ENCODE peak calls at places on chromosomes 3 and 15, in seven cellular contexts. Q is right atrium auricular region; V is CD8-positive, alpha-beta memory T cell; Z is cardiac fibroblast; S is OCI-LY7; P is breast epithelium; D is pancreas. F is an unnamed sample.

GRCh38 chr3:54865316-54865715 is 62.5 kb downstream of the LRTM1 start:
- DNase-seq in Z (no peak), D (no peak), P (no peak), Q (no peak), V (no peak), S (no peak), F (no peak)

GRCh38 chr15:66071621-66072295 is 181.8 kb downstream of the MEGF11 start:
- DNase-seq in Q (no peak), P (no peak), D (no peak), S (no peak), Z (no peak), V (no peak), F (no peak)

GRCh38 chr15:40594429-40594836 is 384 bp downstream of the KNL1 start:
- DNase-seq in Q (no peak), D (peak), S (peak), P (no peak), V (no peak), Z (peak), F (peak)

GRCh38 chr15:101455291-101455916 is 34.1 kb downstream of the PCSK6 start:
- DNase-seq in S (no peak), Z (no peak), P (no peak), D (no peak), Q (no peak), V (no peak), F (no peak)

GRCh38 chr3:32154180-32154579 is 47.8 kb downstream of the GPD1L start:
- DNase-seq in P (no peak), Z (no peak), S (peak), D (no peak), Q (no peak), V (no peak), F (peak)

GRCh38 chr3:30518201-30518864 is 88.1 kb upstream of the TGFBR2 start:
- DNase-seq in Z (peak), Q (peak), D (peak), S (no peak), V (no peak), P (peak), F (peak)

GRCh38 chr3:32963871-32964270 is 12.4 kb downstream of the CCR4 start:
- DNase-seq in Z (no peak), S (no peak), D (no peak), Q (no peak), P (no peak), V (peak), F (peak)

GRCh38 chr15:82093774-82094211 is 48.0 kb upstream of the MEX3B start:
- DNase-seq in P (no peak), D (no peak), S (no peak), Z (peak), V (no peak), Q (no peak), F (peak)

DNA sequence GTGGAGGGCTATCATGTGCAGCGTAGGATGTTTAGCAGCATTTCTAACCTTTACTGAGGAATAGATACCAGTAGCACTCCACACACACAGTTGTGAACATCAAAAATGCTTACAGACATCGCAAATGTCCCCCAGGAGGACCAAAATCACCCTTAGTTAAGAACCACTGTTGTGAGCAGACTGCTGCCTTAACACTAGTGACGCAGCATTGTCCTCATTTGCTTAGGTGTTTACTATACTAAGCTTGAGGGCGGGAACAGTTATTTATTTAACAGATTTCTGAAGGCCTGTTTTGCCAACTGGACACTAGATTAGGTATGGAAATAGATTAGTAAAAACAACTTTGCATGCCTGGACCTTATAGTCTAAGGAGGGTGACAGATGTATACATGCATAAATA is 2.3 kb downstream of the PPP2R3A start:
- DNase-seq in P (no peak), D (no peak), Z (no peak), S (no peak), V (no peak), Q (no peak), F (no peak)
- H3K4me3 ChIP-seq in P (no peak), D (no peak), Z (no peak), S (no peak), V (no peak), Q (no peak), F (no peak)

GRCh38 chr3:62723171-62723570 is 152.0 kb downstream of the CADPS start:
- DNase-seq in D (no peak), Z (no peak), V (no peak), Q (no peak), P (no peak), S (peak), F (no peak)

GRCh38 chr3:62723636-62724217 is 151.5 kb downstream of the CADPS start:
- DNase-seq in P (no peak), S (peak), Z (no peak), V (no peak), D (no peak), Q (no peak), F (no peak)

GRCh38 chr3:62722344-62722743 is 152.9 kb downstream of the CADPS start:
- DNase-seq in P (no peak), Q (no peak), V (no peak), S (peak), Z (no peak), D (no peak), F (no peak)

GRCh38 chr3:62718011-62718410 is 157.2 kb downstream of the CADPS start:
- DNase-seq in D (no peak), Q (no peak), S (no peak), V (no peak), P (no peak), Z (no peak), F (no peak)

GRCh38 chr3:62718515-62719320 is 156.5 kb downstream of the CADPS start:
- DNase-seq in P (no peak), Q (no peak), V (no peak), S (no peak), Z (no peak), D (no peak), F (no peak)
- H3K4me3 ChIP-seq in P (no peak), Q (no peak), V (no peak), S (no peak), Z (no peak), D (no peak), F (no peak)

DNA sequence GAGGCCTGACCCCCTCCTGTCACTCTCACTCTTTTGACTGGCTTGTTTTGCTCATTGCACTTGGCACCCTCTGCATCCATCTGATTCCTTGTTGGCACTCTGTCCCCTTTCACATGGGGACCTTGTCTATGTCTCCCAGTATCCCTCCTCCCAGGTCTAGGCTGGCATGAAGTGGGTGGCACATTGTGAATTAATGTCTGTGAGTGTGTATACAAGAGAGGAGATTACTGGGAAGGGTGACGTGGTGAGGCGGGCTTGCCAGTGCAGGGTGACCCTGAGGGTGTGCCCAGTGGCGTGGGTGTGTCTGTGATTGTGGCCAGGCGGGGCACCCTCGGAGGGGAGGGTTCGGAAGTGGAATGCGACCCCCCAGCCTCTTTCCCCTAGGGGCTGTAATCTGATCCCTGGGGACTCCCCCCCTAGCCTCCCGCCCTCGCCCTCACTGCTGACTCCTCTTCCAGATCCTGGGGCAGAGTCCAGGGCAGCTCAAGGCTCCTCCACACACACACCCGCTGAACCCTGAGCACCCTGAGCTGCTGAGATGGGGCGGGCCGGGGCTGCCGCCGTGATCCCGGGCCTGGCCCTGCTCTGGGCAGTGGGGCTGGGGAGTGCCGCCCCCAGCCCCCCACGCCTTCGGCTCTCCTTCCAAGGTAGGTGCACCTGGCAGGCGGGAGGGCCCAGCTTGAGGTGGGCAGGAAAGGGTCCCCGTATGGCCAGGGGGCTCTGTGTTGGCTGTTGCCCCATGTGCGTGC is at the start of gene SEMA3B:
- DNase-seq in V (no peak), Q (no peak), Z (peak), D (peak), S (no peak), P (peak), F (no peak)
- H3K4me3 ChIP-seq in V (no peak), Q (peak), Z (no peak), D (peak), S (no peak), P (peak), F (no peak)

DNA sequence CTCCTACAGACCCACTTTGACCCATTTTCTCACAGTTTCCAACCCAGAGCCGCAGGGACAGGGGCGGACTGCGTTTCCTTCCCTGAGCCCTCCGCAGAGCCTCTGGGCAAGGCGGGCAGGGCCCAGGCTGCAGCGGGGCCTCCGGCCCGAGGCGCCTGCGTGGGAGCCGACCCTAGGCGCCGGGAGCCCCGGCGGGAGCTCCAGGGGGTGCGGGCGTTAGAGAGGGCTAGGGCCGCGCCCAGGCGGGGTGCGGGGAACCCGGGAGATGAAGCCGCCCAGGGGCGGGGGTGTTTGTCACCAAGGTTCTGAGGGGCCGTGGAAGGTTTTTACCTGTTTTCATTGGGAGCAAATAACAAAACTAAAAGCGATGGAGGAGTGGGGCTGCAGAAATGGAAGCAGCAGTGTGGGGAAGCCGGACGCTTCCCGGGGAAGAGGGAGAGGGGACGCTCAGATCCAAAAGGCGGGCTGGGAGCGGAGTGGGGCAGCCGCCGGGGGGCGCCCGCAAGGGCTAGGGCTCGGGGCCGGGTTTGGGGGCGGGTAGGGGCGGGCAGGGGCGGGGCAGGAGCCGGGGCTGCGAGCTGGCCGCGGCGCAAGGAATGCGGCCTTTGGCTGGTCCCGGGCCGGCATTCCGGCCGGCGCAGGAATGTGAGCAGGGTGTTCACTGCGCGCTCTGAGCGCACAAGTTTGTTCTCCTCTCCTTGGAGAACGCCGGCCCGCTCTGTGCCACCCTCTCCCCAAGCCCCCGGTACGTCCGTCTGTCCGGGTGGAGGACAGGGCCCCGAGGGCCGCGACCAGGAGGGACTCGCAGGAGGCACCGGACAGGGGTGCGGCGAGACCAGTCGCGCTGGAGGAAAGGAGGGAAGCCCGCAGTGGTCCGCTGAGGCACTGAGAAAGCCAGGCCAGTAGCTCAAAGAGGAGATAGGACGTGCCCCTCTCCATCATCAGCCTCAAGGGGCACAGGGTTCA is 61.1 kb downstream of the AMOTL2 start:
- DNase-seq in Z (peak), D (peak), V (no peak), Q (peak), P (peak), S (no peak), F (peak)
- H3K4me3 ChIP-seq in Z (peak), D (peak), V (no peak), Q (peak), P (peak), S (no peak), F (peak)

GRCh38 chr15:92650966-92651365 is 4.6 kb downstream of the FAM174B start:
- DNase-seq in P (no peak), V (no peak), Z (no peak), D (no peak), Q (no peak), S (no peak), F (no peak)
- H3K4me3 ChIP-seq in P (no peak), V (no peak), Z (no peak), D (no peak), Q (no peak), S (no peak), F (no peak)

GRCh38 chr3:39180183-39180545 is 12.2 kb downstream of the XIRP1 start:
- DNase-seq in Z (no peak), V (no peak), Q (no peak), P (no peak), D (no peak), S (no peak), F (peak)
- H3K4me3 ChIP-seq in Z (no peak), V (peak), Q (peak), P (peak), D (peak), S (no peak), F (no peak)